ENCODE peak calls at places on chromosomes 6 and 20, in nine cellular contexts. M is keratinocyte, D is foreskin keratinocyte, H is PC-3, C is IMR-90, Q is K562, Y is MCF 10A, J is tibial nerve, E is heart left ventricle. U is an unnamed sample.

GRCh38 chr6:113858067-113858604 is 991 bp downstream of the MARCKS start:
- DNase-seq in M (no peak), D (peak; percentile 27), H (peak; percentile 15), C (peak; percentile 29), Q (peak; percentile 7), Y (peak; percentile 67), J (peak; percentile 47), E (peak; percentile 68), U (no peak)

GRCh38 chr6:90350689-90351554 is 54.3 kb upstream of the BACH2 start:
- DNase-seq in M (no peak), D (no peak), H (no peak), C (peak; percentile 17), Q (no peak), Y (no peak), J (no peak), E (no peak), U (no peak)

GRCh38 chr6:81086931-81087330 is 665.5 kb downstream of the TENT5A start:
- DNase-seq in M (no peak), D (no peak), H (no peak), C (no peak), Q (no peak), Y (peak; percentile 17), J (no peak), E (no peak), U (no peak)

GRCh38 chr6:161372422-161372793 is 98.5 kb upstream of the AGPAT4 start:
- DNase-seq in M (no peak), D (no peak), H (no peak), C (no peak), Q (no peak), Y (no peak), J (no peak), E (no peak), U (no peak)

GRCh38 chr6:158060447-158061360 is 79.0 kb downstream of the SYNJ2 start:
- DNase-seq in M (peak; percentile 54), D (peak; percentile 68), H (peak; percentile 93), C (peak; percentile 94), Q (no peak), Y (peak; percentile 71), J (peak; percentile 41), E (peak; percentile 88), U (no peak)

GRCh38 chr6:22236626-22237414 is 60.0 kb downstream of the PRL start:
- DNase-seq in M (peak; percentile 96), D (peak; percentile 99), H (peak; percentile 97), C (peak; percentile 95), Q (no peak), Y (peak; percentile 97), J (no peak), E (no peak), U (no peak)

GRCh38 chr20:62233684-62234083 is 4.6 kb upstream of the OSBPL2 start:
- DNase-seq in M (no peak), D (no peak), H (no peak), C (no peak), Q (no peak), Y (no peak), J (no peak), E (no peak), U (no peak)

GRCh38 chr6:111844921-111845320 is 28.3 kb downstream of the FYN start:
- DNase-seq in M (no peak), D (no peak), H (no peak), C (no peak), Q (no peak), Y (no peak), J (no peak), E (no peak), U (no peak)

GRCh38 chr20:31920275-31920855 is 31.5 kb downstream of the PDRG1 start:
- DNase-seq in M (no peak), D (no peak), H (no peak), C (no peak), Q (no peak), Y (no peak), J (no peak), E (no peak), U (no peak)

GRCh38 chr6:439681-440167 is 48.2 kb downstream of the IRF4 start:
- DNase-seq in M (no peak), D (no peak), H (no peak), C (no peak), Q (no peak), Y (no peak), J (no peak), E (no peak), U (no peak)

GRCh38 chr6:146361367-146361924 is 182.2 kb upstream of the RAB32 start:
- DNase-seq in M (no peak), D (no peak), H (peak; percentile 50), C (no peak), Q (no peak), Y (peak; percentile 81), J (no peak), E (no peak), U (no peak)

GRCh38 chr6:146358341-146359046 is 185.1 kb upstream of the RAB32 start:
- DNase-seq in M (peak; percentile 21), D (peak; percentile 22), H (peak; percentile 48), C (no peak), Q (no peak), Y (peak; percentile 43), J (no peak), E (no peak), U (no peak)

GRCh38 chr6:146355521-146356100 is 188.0 kb upstream of the RAB32 start:
- DNase-seq in M (no peak), D (no peak), H (no peak), C (no peak), Q (no peak), Y (peak; percentile 8), J (no peak), E (no peak), U (no peak)

GRCh38 chr6:146357578-146358340 is 185.9 kb upstream of the RAB32 start:
- DNase-seq in M (peak; percentile 52), D (peak; percentile 84), H (peak; percentile 78), C (peak; percentile 27), Q (no peak), Y (peak; percentile 83), J (no peak), E (no peak), U (no peak)

DNA sequence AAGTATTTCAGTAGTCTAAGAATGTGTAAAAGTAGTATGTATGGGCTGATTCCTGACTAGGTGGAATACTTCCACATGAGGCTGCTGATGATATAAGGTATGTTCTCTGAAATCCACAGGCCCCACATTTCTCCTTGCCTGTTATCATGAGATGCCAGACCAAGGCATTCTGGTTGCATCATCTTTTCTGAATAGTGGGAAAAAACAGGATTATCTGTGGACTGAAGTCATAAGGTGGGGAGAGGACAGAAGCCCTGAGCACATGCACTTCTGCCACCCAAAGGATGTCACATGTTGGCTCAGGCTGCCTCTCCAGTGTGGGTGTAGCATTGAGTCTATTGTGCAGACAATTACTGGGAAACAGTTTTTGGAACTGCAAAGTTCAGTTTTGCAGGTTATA is 184.5 kb upstream of the RAB32 start:
- DNase-seq in M (no peak), D (no peak), H (no peak), C (no peak), Q (no peak), Y (no peak), J (no peak), E (no peak), U (no peak)
- TF ChIP-seq CTCF in M (no peak), D (no peak), H (no peak), C (no peak), Q (no peak), Y (no peak), J (no peak), E (no peak), U (no peak)

GRCh38 chr20:46689082-46689753 is at the start of gene TP53RK:
- DNase-seq in M (peak; percentile 100), D (peak; percentile 99), H (peak; percentile 100), C (peak; percentile 100), Q (peak; percentile 98), Y (peak; percentile 99), J (peak; percentile 97), E (peak; percentile 98), U (peak; percentile 96)
- TF ChIP-seq CTCF in M (no peak), D (peak; percentile 43), H (no peak), C (peak; percentile 22), Q (no peak), Y (peak; percentile 31), J (peak; percentile 90), E (peak; percentile 23), U (peak; percentile 70)

DNA sequence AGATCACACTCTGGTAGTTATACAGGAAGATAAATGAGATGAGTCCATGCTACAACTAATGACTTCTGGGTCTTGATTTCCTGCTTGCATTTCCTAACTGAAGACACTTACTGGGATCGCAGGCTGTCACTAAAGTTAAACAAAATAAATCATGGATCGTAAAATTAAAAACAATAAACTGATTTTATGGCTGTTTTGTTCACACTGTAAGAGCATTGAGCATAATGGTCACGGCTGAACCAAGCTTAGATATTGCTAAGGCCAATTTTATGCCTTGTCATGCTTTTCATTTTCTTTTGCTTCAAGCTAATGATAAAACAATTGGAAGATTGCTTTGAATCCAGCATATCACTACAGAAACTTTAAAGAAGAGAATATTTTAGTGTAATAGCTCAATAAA is 332.5 kb upstream of the CITED2 start:
- DNase-seq in M (no peak), D (no peak), H (no peak), C (no peak), Q (no peak), Y (no peak), J (no peak), E (no peak), U (no peak)
- TF ChIP-seq CTCF in M (no peak), D (no peak), H (no peak), C (no peak), Q (no peak), Y (no peak), J (no peak), E (no peak), U (no peak)

GRCh38 chr6:26163733-26164505 is 76.7 kb downstream of the HFE start:
- DNase-seq in M (no peak), D (no peak), H (no peak), C (no peak), Q (no peak), Y (no peak), J (no peak), E (no peak), U (no peak)

GRCh38 chr6:26161322-26161721 is 74.1 kb downstream of the HFE start:
- DNase-seq in M (no peak), D (no peak), H (peak; percentile 22), C (no peak), Q (no peak), Y (no peak), J (no peak), E (no peak), U (no peak)

GRCh38 chr6:26162399-26162798 is 75.2 kb downstream of the HFE start:
- DNase-seq in M (no peak), D (no peak), H (no peak), C (no peak), Q (no peak), Y (no peak), J (no peak), E (no peak), U (no peak)

GRCh38 chr6:26170181-26170580 is 83.0 kb downstream of the HFE start:
- DNase-seq in M (no peak), D (no peak), H (no peak), C (no peak), Q (no peak), Y (no peak), J (no peak), E (no peak), U (no peak)

DNA sequence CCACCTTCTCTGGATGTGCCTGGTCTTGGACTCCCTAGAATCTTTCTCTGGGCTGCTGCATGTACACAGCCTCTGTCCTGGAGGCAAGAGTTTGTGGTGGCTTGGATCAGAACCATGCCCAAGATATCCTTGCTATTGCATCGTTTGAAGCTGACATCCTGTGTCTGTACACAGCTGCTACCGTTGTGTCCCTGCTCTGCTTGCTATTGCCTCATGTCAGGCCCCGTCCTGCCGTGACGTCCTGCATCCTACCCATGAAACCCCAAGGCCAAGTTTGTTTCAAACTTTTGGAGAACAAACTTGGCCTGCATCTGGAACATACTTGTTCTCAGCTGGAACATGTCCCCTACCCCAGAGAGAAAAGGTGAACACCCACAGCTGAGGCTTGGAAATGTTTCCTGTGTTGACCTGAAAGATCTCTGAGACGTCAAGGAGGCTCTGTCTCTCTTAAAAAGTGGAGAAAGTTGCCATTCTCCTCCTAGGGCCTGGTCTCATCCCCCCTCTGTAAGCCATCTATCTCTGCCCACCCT is 78.1 kb downstream of the HFE start:
- DNase-seq in M (no peak), D (no peak), H (no peak), C (no peak), Q (no peak), Y (no peak), J (no peak), E (no peak), U (no peak)
- TF ChIP-seq CTCF in M (no peak), D (no peak), H (no peak), C (no peak), Q (no peak), Y (no peak), J (no peak), E (no peak), U (no peak)

U was measured in type B pancreatic cell.